ENCODE peak calls at places on chromosomes 13 and 19, in five cellular contexts. One of them, this sample, is unnamed.

GRCh38 chr19:1489463-1489971 is 633 bp downstream of the PCSK4 start:
- DNase-seq in GF-D8: no peak
- DNase-seq in naive thymus-derived CD8-positive, alpha-beta T cell: no peak
- DNase-seq in lung: no peak
- DNase-seq in heart right ventricle: no peak
- DNase-seq in this sample: no peak

GRCh38 chr13:25945596-25945995 is 106.2 kb downstream of the SHISA2 start:
- DNase-seq in GF-D8: no peak
- DNase-seq in naive thymus-derived CD8-positive, alpha-beta T cell: no peak
- DNase-seq in lung: no peak
- DNase-seq in heart right ventricle: no peak
- DNase-seq in this sample: no peak

GRCh38 chr13:112333756-112334543 is 42.2 kb upstream of the SPACA7 start:
- DNase-seq in GF-D8: no peak
- DNase-seq in naive thymus-derived CD8-positive, alpha-beta T cell: no peak
- DNase-seq in lung: no peak
- DNase-seq in heart right ventricle: no peak
- DNase-seq in this sample: no peak

GRCh38 chr13:111304041-111304544 is 16.3 kb upstream of the TEX29 start:
- DNase-seq in GF-D8: no peak
- DNase-seq in naive thymus-derived CD8-positive, alpha-beta T cell: no peak
- DNase-seq in lung: no peak
- DNase-seq in heart right ventricle: no peak
- DNase-seq in this sample: no peak

GRCh38 chr19:13974073-13974472 is 21.8 kb downstream of the DCAF15 start:
- DNase-seq in GF-D8: no peak
- DNase-seq in naive thymus-derived CD8-positive, alpha-beta T cell: peak; percentile 59
- DNase-seq in lung: no peak
- DNase-seq in heart right ventricle: no peak
- DNase-seq in this sample: no peak

GRCh38 chr19:38556521-38557174 is 61.1 kb downstream of the MAP4K1 start:
- DNase-seq in GF-D8: no peak
- DNase-seq in naive thymus-derived CD8-positive, alpha-beta T cell: no peak
- DNase-seq in lung: no peak
- DNase-seq in heart right ventricle: no peak
- DNase-seq in this sample: no peak

GRCh38 chr13:27482996-27483395 is 32.6 kb upstream of the MTIF3 start:
- DNase-seq in GF-D8: no peak
- DNase-seq in naive thymus-derived CD8-positive, alpha-beta T cell: no peak
- DNase-seq in lung: no peak
- DNase-seq in heart right ventricle: no peak
- DNase-seq in this sample: peak; percentile 92

GRCh38 chr13:106373304-106373988 is 162.0 kb downstream of the EFNB2 start:
- DNase-seq in GF-D8: peak; percentile 25
- DNase-seq in naive thymus-derived CD8-positive, alpha-beta T cell: no peak
- DNase-seq in lung: no peak
- DNase-seq in heart right ventricle: no peak
- DNase-seq in this sample: no peak

GRCh38 chr13:42279986-42280385 is 8.0 kb downstream of the AKAP11 start:
- DNase-seq in GF-D8: no peak
- DNase-seq in naive thymus-derived CD8-positive, alpha-beta T cell: no peak
- DNase-seq in lung: no peak
- DNase-seq in heart right ventricle: no peak
- DNase-seq in this sample: no peak